ENCODE peak calls at places on chromosomes 5 and 9, in ten cellular contexts. One of them, this sample, is unnamed.

GRCh38 chr5:157026789-157027424 is 32.0 kb downstream of the HAVCR1 start:
- DNase-seq in stimulated activated CD8-positive, alpha-beta memory T cell treated with anti-CD3 and anti-CD28 coated beads, Interleukin-15, amount 100 ng/mL, for 24 hours: no peak
- DNase-seq in WTC11: peak
- DNase-seq in GM06990: no peak
- DNase-seq in gastrocnemius medialis: no peak
- DNase-seq in kidney epithelial cell: no peak
- DNase-seq in iris pigment epithelial cell: no peak
- DNase-seq in AG10803: no peak
- DNase-seq in stimulated activated CD4-positive, alpha-beta T cell treated with anti-CD3 and anti-CD28 coated beads, Interleukin-2, amount 100 ng/mL, for 24 hours: no peak
- DNase-seq in cerebellum: peak
- DNase-seq in this sample: no peak

GRCh38 chr9:132166599-132166998 is 4.7 kb downstream of the NTNG2 start:
- DNase-seq in stimulated activated CD8-positive, alpha-beta memory T cell treated with anti-CD3 and anti-CD28 coated beads, Interleukin-15, amount 100 ng/mL, for 24 hours: no peak
- DNase-seq in WTC11: peak
- DNase-seq in GM06990: no peak
- DNase-seq in gastrocnemius medialis: no peak
- DNase-seq in kidney epithelial cell: no peak
- DNase-seq in iris pigment epithelial cell: no peak
- DNase-seq in AG10803: no peak
- DNase-seq in stimulated activated CD4-positive, alpha-beta T cell treated with anti-CD3 and anti-CD28 coated beads, Interleukin-2, amount 100 ng/mL, for 24 hours: no peak
- DNase-seq in cerebellum: no peak
- DNase-seq in this sample: no peak

GRCh38 chr9:34452568-34452967 is 5.8 kb downstream of the FAM219A start:
- DNase-seq in stimulated activated CD8-positive, alpha-beta memory T cell treated with anti-CD3 and anti-CD28 coated beads, Interleukin-15, amount 100 ng/mL, for 24 hours: no peak
- DNase-seq in WTC11: no peak
- DNase-seq in GM06990: no peak
- DNase-seq in gastrocnemius medialis: no peak
- DNase-seq in kidney epithelial cell: no peak
- DNase-seq in iris pigment epithelial cell: no peak
- DNase-seq in AG10803: no peak
- DNase-seq in stimulated activated CD4-positive, alpha-beta T cell treated with anti-CD3 and anti-CD28 coated beads, Interleukin-2, amount 100 ng/mL, for 24 hours: no peak
- DNase-seq in cerebellum: no peak
- DNase-seq in this sample: no peak

GRCh38 chr9:115921301-115921700 is 232.3 kb upstream of the PAPPA start:
- DNase-seq in stimulated activated CD8-positive, alpha-beta memory T cell treated with anti-CD3 and anti-CD28 coated beads, Interleukin-15, amount 100 ng/mL, for 24 hours: no peak
- DNase-seq in WTC11: no peak
- DNase-seq in GM06990: no peak
- DNase-seq in gastrocnemius medialis: no peak
- DNase-seq in kidney epithelial cell: no peak
- DNase-seq in iris pigment epithelial cell: peak
- DNase-seq in AG10803: peak
- DNase-seq in stimulated activated CD4-positive, alpha-beta T cell treated with anti-CD3 and anti-CD28 coated beads, Interleukin-2, amount 100 ng/mL, for 24 hours: no peak
- DNase-seq in cerebellum: no peak
- DNase-seq in this sample: no peak

GRCh38 chr5:14265574-14265973 is 122.4 kb downstream of the TRIO start:
- DNase-seq in stimulated activated CD8-positive, alpha-beta memory T cell treated with anti-CD3 and anti-CD28 coated beads, Interleukin-15, amount 100 ng/mL, for 24 hours: no peak
- DNase-seq in WTC11: no peak
- DNase-seq in GM06990: no peak
- DNase-seq in gastrocnemius medialis: no peak
- DNase-seq in kidney epithelial cell: peak
- DNase-seq in iris pigment epithelial cell: peak
- DNase-seq in AG10803: peak
- DNase-seq in stimulated activated CD4-positive, alpha-beta T cell treated with anti-CD3 and anti-CD28 coated beads, Interleukin-2, amount 100 ng/mL, for 24 hours: no peak
- DNase-seq in cerebellum: no peak
- DNase-seq in this sample: no peak

GRCh38 chr5:140591747-140592372 is 27.2 kb downstream of the SLC35A4 start:
- DNase-seq in stimulated activated CD8-positive, alpha-beta memory T cell treated with anti-CD3 and anti-CD28 coated beads, Interleukin-15, amount 100 ng/mL, for 24 hours: no peak
- DNase-seq in WTC11: no peak
- DNase-seq in GM06990: no peak
- DNase-seq in gastrocnemius medialis: no peak
- DNase-seq in kidney epithelial cell: no peak
- DNase-seq in iris pigment epithelial cell: peak
- DNase-seq in AG10803: peak
- DNase-seq in stimulated activated CD4-positive, alpha-beta T cell treated with anti-CD3 and anti-CD28 coated beads, Interleukin-2, amount 100 ng/mL, for 24 hours: no peak
- DNase-seq in cerebellum: no peak
- DNase-seq in this sample: no peak

GRCh38 chr9:15157371-15157770 is 149.6 kb downstream of the TTC39B start:
- DNase-seq in stimulated activated CD8-positive, alpha-beta memory T cell treated with anti-CD3 and anti-CD28 coated beads, Interleukin-15, amount 100 ng/mL, for 24 hours: no peak
- DNase-seq in WTC11: no peak
- DNase-seq in GM06990: no peak
- DNase-seq in gastrocnemius medialis: no peak
- DNase-seq in kidney epithelial cell: no peak
- DNase-seq in iris pigment epithelial cell: peak
- DNase-seq in AG10803: peak
- DNase-seq in stimulated activated CD4-positive, alpha-beta T cell treated with anti-CD3 and anti-CD28 coated beads, Interleukin-2, amount 100 ng/mL, for 24 hours: no peak
- DNase-seq in cerebellum: no peak
- DNase-seq in this sample: no peak

GRCh38 chr5:39906146-39906545 is 481.4 kb upstream of the DAB2 start:
- DNase-seq in stimulated activated CD8-positive, alpha-beta memory T cell treated with anti-CD3 and anti-CD28 coated beads, Interleukin-15, amount 100 ng/mL, for 24 hours: no peak
- DNase-seq in WTC11: no peak
- DNase-seq in GM06990: no peak
- DNase-seq in gastrocnemius medialis: no peak
- DNase-seq in kidney epithelial cell: no peak
- DNase-seq in iris pigment epithelial cell: peak
- DNase-seq in AG10803: peak
- DNase-seq in stimulated activated CD4-positive, alpha-beta T cell treated with anti-CD3 and anti-CD28 coated beads, Interleukin-2, amount 100 ng/mL, for 24 hours: no peak
- DNase-seq in cerebellum: no peak
- DNase-seq in this sample: no peak

GRCh38 chr5:148910686-148911361 is 84.4 kb downstream of the ADRB2 start:
- DNase-seq in stimulated activated CD8-positive, alpha-beta memory T cell treated with anti-CD3 and anti-CD28 coated beads, Interleukin-15, amount 100 ng/mL, for 24 hours: no peak
- DNase-seq in WTC11: no peak
- DNase-seq in GM06990: no peak
- DNase-seq in gastrocnemius medialis: no peak
- DNase-seq in kidney epithelial cell: peak
- DNase-seq in iris pigment epithelial cell: peak
- DNase-seq in AG10803: peak
- DNase-seq in stimulated activated CD4-positive, alpha-beta T cell treated with anti-CD3 and anti-CD28 coated beads, Interleukin-2, amount 100 ng/mL, for 24 hours: no peak
- DNase-seq in cerebellum: no peak
- DNase-seq in this sample: no peak

GRCh38 chr9:95307538-95307937 is 10.0 kb downstream of the FANCC start:
- DNase-seq in stimulated activated CD8-positive, alpha-beta memory T cell treated with anti-CD3 and anti-CD28 coated beads, Interleukin-15, amount 100 ng/mL, for 24 hours: no peak
- DNase-seq in WTC11: no peak
- DNase-seq in GM06990: no peak
- DNase-seq in gastrocnemius medialis: no peak
- DNase-seq in kidney epithelial cell: no peak
- DNase-seq in iris pigment epithelial cell: no peak
- DNase-seq in AG10803: peak
- DNase-seq in stimulated activated CD4-positive, alpha-beta T cell treated with anti-CD3 and anti-CD28 coated beads, Interleukin-2, amount 100 ng/mL, for 24 hours: no peak
- DNase-seq in cerebellum: no peak
- DNase-seq in this sample: no peak

GRCh38 chr5:6365977-6366590 is 12.3 kb downstream of the MED10 start:
- DNase-seq in stimulated activated CD8-positive, alpha-beta memory T cell treated with anti-CD3 and anti-CD28 coated beads, Interleukin-15, amount 100 ng/mL, for 24 hours: no peak
- DNase-seq in WTC11: no peak
- DNase-seq in GM06990: no peak
- DNase-seq in gastrocnemius medialis: no peak
- DNase-seq in kidney epithelial cell: no peak
- DNase-seq in iris pigment epithelial cell: no peak
- DNase-seq in AG10803: no peak
- DNase-seq in stimulated activated CD4-positive, alpha-beta T cell treated with anti-CD3 and anti-CD28 coated beads, Interleukin-2, amount 100 ng/mL, for 24 hours: no peak
- DNase-seq in cerebellum: peak
- DNase-seq in this sample: no peak

GRCh38 chr5:111498346-111498745 is 14.0 kb downstream of the STARD4 start:
- DNase-seq in stimulated activated CD8-positive, alpha-beta memory T cell treated with anti-CD3 and anti-CD28 coated beads, Interleukin-15, amount 100 ng/mL, for 24 hours: no peak
- DNase-seq in WTC11: no peak
- DNase-seq in GM06990: no peak
- DNase-seq in gastrocnemius medialis: no peak
- DNase-seq in kidney epithelial cell: no peak
- DNase-seq in iris pigment epithelial cell: peak
- DNase-seq in AG10803: no peak
- DNase-seq in stimulated activated CD4-positive, alpha-beta T cell treated with anti-CD3 and anti-CD28 coated beads, Interleukin-2, amount 100 ng/mL, for 24 hours: no peak
- DNase-seq in cerebellum: no peak
- DNase-seq in this sample: no peak

GRCh38 chr5:88833371-88834107 is 49.4 kb downstream of the MEF2C start:
- DNase-seq in stimulated activated CD8-positive, alpha-beta memory T cell treated with anti-CD3 and anti-CD28 coated beads, Interleukin-15, amount 100 ng/mL, for 24 hours: no peak
- DNase-seq in WTC11: no peak
- DNase-seq in GM06990: no peak
- DNase-seq in gastrocnemius medialis: peak
- DNase-seq in kidney epithelial cell: no peak
- DNase-seq in iris pigment epithelial cell: peak
- DNase-seq in AG10803: peak
- DNase-seq in stimulated activated CD4-positive, alpha-beta T cell treated with anti-CD3 and anti-CD28 coated beads, Interleukin-2, amount 100 ng/mL, for 24 hours: peak
- DNase-seq in cerebellum: no peak
- DNase-seq in this sample: no peak

GRCh38 chr5:168649306-168649705 is 70.1 kb upstream of the PANK3 start:
- DNase-seq in stimulated activated CD8-positive, alpha-beta memory T cell treated with anti-CD3 and anti-CD28 coated beads, Interleukin-15, amount 100 ng/mL, for 24 hours: no peak
- DNase-seq in WTC11: no peak
- DNase-seq in GM06990: no peak
- DNase-seq in gastrocnemius medialis: no peak
- DNase-seq in kidney epithelial cell: no peak
- DNase-seq in iris pigment epithelial cell: peak
- DNase-seq in AG10803: no peak
- DNase-seq in stimulated activated CD4-positive, alpha-beta T cell treated with anti-CD3 and anti-CD28 coated beads, Interleukin-2, amount 100 ng/mL, for 24 hours: no peak
- DNase-seq in cerebellum: no peak
- DNase-seq in this sample: no peak

GRCh38 chr5:177552839-177553455 is 1.4 kb downstream of the FAM193B start:
- DNase-seq in stimulated activated CD8-positive, alpha-beta memory T cell treated with anti-CD3 and anti-CD28 coated beads, Interleukin-15, amount 100 ng/mL, for 24 hours: no peak
- DNase-seq in WTC11: no peak
- DNase-seq in GM06990: no peak
- DNase-seq in gastrocnemius medialis: no peak
- DNase-seq in kidney epithelial cell: no peak
- DNase-seq in iris pigment epithelial cell: peak
- DNase-seq in AG10803: peak
- DNase-seq in stimulated activated CD4-positive, alpha-beta T cell treated with anti-CD3 and anti-CD28 coated beads, Interleukin-2, amount 100 ng/mL, for 24 hours: no peak
- DNase-seq in cerebellum: peak
- DNase-seq in this sample: no peak

GRCh38 chr5:139696894-139697658 is 48.9 kb downstream of the CXXC5 start:
- DNase-seq in stimulated activated CD8-positive, alpha-beta memory T cell treated with anti-CD3 and anti-CD28 coated beads, Interleukin-15, amount 100 ng/mL, for 24 hours: no peak
- DNase-seq in WTC11: peak
- DNase-seq in GM06990: peak
- DNase-seq in gastrocnemius medialis: no peak
- DNase-seq in kidney epithelial cell: peak
- DNase-seq in iris pigment epithelial cell: peak
- DNase-seq in AG10803: peak
- DNase-seq in stimulated activated CD4-positive, alpha-beta T cell treated with anti-CD3 and anti-CD28 coated beads, Interleukin-2, amount 100 ng/mL, for 24 hours: no peak
- DNase-seq in cerebellum: peak
- DNase-seq in this sample: no peak

This sample was measured in NCI-H1930.